ENCODE peak calls at places on chromosomes 1 and 21, in five cellular contexts. A, O, R, L and U are unnamed samples.

GRCh38 chr1:182189535-182190066 is 128.1 kb upstream of the ZNF648 start:
- DNase-seq in O (no peak), A (no peak), L (no peak), R (no peak), U (no peak)

GRCh38 chr1:174217787-174218574 is 58.7 kb downstream of the RABGAP1L start:
- DNase-seq in A (peak), L (no peak), R (peak), O (peak), U (peak)

GRCh38 chr1:181739214-181739613 is 255.9 kb downstream of the CACNA1E start:
- DNase-seq in L (no peak), O (no peak), R (no peak), A (no peak), U (no peak)

GRCh38 chr1:165287329-165287728 is 69.2 kb downstream of the LMX1A start:
- DNase-seq in R (no peak), O (no peak), A (no peak), L (no peak), U (no peak)

GRCh38 chr1:117030271-117030877 is 28.8 kb downstream of the CD101 start:
- DNase-seq in R (no peak), L (no peak), O (no peak), A (no peak), U (no peak)

GRCh38 chr1:72011721-72012120 is 270.6 kb downstream of the NEGR1 start:
- DNase-seq in R (no peak), L (no peak), O (no peak), A (no peak), U (no peak)

GRCh38 chr1:206953126-206953525 is 6.9 kb upstream of the PIGR start:
- DNase-seq in O (no peak), A (no peak), R (no peak), L (no peak), U (no peak)

GRCh38 chr1:10249808-10250457 is 39.6 kb downstream of the KIF1B start:
- DNase-seq in R (no peak), L (no peak), A (no peak), O (no peak), U (no peak)

GRCh38 chr21:41009398-41010177 is 158.4 kb upstream of the BACE2 start:
- DNase-seq in R (peak), O (no peak), A (no peak), L (no peak), U (no peak)

GRCh38 chr1:36115200-36115669 is 9.8 kb downstream of the COL8A2 start:
- DNase-seq in L (no peak), R (peak), A (peak), O (no peak), U (no peak)

GRCh38 chr1:192401832-192402231 is 85.0 kb downstream of the RGS21 start:
- DNase-seq in L (no peak), A (peak), O (no peak), R (no peak), U (no peak)

GRCh38 chr1:209046935-209047334 is 536.6 kb upstream of the CAMK1G start:
- DNase-seq in R (no peak), O (no peak), L (no peak), A (no peak), U (no peak)

GRCh38 chr1:150994248-150994647 is 12.2 kb downstream of the ANXA9 start:
- DNase-seq in A (no peak), R (no peak), O (no peak), L (no peak), U (no peak)
- TF ChIP-seq RCOR1 in A (no peak), R (no peak), O (no peak), L (no peak), U (no peak)

GRCh38 chr1:42145190-42145716 is 8.0 kb upstream of the GUCA2B start:
- DNase-seq in O (no peak), A (no peak), R (no peak), L (no peak), U (no peak)

GRCh38 chr1:42141978-42142377 is 11.2 kb upstream of the GUCA2B start:
- DNase-seq in A (no peak), R (no peak), O (no peak), L (no peak), U (no peak)

GRCh38 chr1:42144336-42145189 is 8.6 kb upstream of the GUCA2B start:
- DNase-seq in L (no peak), O (no peak), A (no peak), R (no peak), U (no peak)

GRCh38 chr1:42143875-42144274 is 9.3 kb upstream of the GUCA2B start:
- DNase-seq in O (no peak), L (no peak), R (no peak), A (no peak), U (no peak)

DNA sequence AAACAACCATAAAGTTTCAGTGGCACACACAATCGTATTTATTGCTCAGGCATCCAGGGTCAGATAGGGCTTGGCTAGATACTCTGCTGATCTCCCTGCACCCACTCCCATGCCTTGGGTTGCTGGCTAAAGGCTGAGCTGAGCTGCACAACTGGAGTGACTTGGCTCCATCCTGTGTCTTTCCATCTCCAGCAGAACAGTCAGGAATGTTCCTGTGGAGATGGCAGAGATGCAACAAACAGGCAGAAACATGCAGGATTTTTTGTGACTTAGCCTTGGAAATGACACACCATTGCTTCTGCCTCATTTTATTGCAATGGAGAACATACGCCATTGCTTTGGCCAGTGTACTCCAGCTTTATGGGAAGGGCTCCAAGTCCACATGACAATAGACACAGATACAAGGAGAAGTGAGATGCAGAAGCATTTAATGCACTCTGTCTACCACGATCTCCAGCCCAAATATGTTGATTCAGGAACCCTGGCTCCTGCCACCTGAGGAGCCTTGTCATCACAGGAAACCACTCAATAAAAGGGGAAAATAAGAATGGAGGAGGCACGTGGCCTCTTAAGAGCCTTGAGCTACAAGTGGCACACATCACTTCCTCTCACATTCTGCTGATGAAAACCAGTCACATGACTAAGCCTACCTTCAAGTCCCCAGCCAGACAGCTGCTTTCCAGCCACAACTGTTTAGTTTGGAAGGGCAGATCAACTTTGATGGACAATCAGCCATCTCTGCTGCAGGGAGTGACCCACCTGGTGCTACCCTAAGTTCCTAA is 10.1 kb upstream of the GUCA2B start:
- DNase-seq in O (no peak), L (no peak), R (no peak), A (no peak), U (no peak)
- TF ChIP-seq RCOR1 in O (no peak), L (no peak), R (no peak), A (no peak), U (no peak)

DNA sequence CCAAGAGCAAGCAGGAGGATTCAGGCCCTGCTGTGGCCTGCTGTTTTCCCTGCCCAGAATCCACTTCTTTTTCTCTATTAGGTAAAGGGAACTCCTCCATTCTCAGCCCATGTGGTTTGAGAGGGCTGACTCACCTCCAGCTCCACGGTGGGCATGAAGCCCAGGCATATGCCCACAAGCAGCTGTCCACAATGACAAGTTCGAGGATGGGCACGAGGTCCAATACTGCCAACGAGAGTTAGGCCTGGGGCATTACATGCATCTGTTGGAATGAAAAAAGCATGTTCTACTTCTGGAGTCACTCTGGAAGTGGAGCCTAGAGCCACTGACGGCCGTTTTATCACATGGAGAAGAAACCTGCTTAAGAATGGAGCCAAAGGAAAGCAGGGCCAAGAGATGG is 20.1 kb downstream of the TSPAN2 start:
- DNase-seq in L (no peak), A (peak), O (no peak), R (no peak), U (no peak)
- TF ChIP-seq RCOR1 in L (no peak), A (no peak), O (no peak), R (no peak), U (no peak)

DNA sequence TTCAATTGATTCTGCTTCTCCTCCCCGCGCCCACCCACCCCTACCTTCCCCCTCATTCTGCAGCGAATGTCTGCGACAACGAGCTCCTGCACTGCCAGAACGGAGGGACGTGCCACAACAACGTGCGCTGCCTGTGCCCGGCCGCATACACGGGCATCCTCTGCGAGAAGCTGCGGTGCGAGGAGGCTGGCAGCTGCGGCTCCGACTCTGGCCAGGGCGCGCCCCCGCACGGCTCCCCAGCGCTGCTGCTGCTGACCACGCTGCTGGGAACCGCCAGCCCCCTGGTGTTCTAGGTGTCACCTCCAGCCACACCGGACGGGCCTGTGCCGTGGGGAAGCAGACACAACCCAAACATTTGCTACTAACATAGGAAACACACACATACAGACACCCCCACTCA is 339.7 kb downstream of the NTNG1 start:
- DNase-seq in O (no peak), A (no peak), L (no peak), R (peak), U (no peak)
- TF ChIP-seq RCOR1 in O (no peak), A (no peak), L (no peak), R (no peak), U (no peak)

GRCh38 chr1:161330346-161330745 is 16.2 kb downstream of the SDHC start:
- DNase-seq in R (no peak), A (no peak), O (no peak), L (no peak), U (no peak)
- TF ChIP-seq RCOR1 in R (no peak), A (no peak), O (no peak), L (no peak), U (no peak)

GRCh38 chr1:27364696-27365371 is 1.9 kb downstream of the MAP3K6 start:
- DNase-seq in A (no peak), O (no peak), R (no peak), L (no peak), U (no peak)

GRCh38 chr1:27367160-27367650 is 444 bp upstream of the MAP3K6 start:
- DNase-seq in O (no peak), L (no peak), A (no peak), R (no peak), U (no peak)

GRCh38 chr1:27365372-27366112 is 1.2 kb downstream of the MAP3K6 start:
- DNase-seq in L (no peak), R (peak), O (peak), A (peak), U (peak)

GRCh38 chr1:27366411-27367159 is at the start of gene MAP3K6:
- DNase-seq in R (peak), A (peak), L (no peak), O (peak), U (peak)

GRCh38 chr1:27366113-27366410 is 699 bp downstream of the MAP3K6 start:
- DNase-seq in A (peak), L (no peak), R (peak), O (peak), U (peak)
- TF ChIP-seq RCOR1 in A (no peak), L (no peak), R (no peak), O (no peak), U (no peak)

DNA sequence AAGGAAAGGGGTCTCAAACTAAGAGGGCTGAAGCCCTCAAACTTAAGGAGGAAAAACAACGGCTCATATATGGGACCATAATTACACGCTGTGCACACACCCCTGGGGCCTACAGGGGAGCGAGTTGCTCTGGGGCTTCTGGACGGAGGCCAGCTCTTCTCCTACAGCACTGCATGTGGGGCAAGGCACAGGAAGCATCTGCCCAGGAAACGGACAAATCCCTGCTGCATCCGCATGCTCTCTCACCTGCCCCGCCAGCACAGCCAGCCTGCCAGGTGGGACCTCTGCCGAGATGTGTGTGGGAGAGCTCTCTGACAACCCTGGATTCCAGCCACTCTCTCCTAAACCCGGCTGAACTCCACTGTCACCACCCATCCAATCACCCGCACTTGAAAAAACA is 54.1 kb downstream of the MRPL37 start:
- DNase-seq in R (no peak), L (no peak), A (peak), O (no peak), U (no peak)
- TF ChIP-seq RCOR1 in R (no peak), L (no peak), A (no peak), O (no peak), U (no peak)

DNA sequence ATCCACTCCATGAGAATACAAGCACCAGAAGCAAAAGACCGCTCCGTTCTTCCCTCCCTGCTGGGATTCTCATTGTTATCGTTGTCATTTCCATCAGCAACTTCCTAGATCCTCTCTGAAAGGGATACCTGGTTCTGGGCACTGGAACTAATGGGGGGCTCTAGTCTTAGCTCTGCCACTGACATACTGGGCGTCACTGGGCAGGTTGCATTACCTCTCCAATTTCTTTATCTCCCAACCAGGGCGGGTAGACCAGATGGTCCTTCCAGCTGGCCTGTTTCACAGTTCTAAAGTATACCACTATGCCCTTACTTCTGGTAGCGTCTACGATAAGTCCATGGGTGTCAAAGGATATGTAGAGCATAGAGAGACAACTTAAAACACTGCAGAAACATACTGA is 1.4 kb downstream of the GPR37L1 start:
- DNase-seq in R (no peak), A (no peak), O (no peak), L (no peak), U (no peak)
- TF ChIP-seq RCOR1 in R (no peak), A (no peak), O (no peak), L (no peak), U (no peak)

DNA sequence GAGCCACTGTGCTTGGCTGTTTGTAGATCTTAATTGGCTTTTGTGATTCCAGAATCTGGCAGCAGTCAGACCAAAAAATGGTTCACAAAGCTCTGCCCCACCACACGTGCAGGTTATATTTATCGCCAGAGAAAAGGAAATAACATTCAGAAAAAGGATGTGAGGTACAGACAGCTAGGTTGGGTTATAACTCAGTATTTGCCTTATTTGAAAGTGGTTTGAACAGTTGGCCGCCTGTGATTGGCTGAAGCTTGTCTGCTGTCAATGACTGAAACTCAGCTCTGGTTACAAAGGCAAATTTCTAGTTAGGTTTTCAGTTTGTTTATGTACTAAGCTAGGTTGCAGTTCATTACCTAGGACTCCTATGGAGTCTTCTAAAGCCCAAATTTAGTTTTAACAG is 9.6 kb downstream of the SH3BGR start:
- DNase-seq in O (no peak), R (no peak), L (peak), A (no peak), U (no peak)
- TF ChIP-seq RCOR1 in O (no peak), R (no peak), L (no peak), A (no peak), U (no peak)